ENCODE peak calls at places on chromosomes 7 and 10, in nine cellular contexts. L, V, N, K, F, H, D, M and B are unnamed samples.

GRCh38 chr10:3401491-3401938 is 228.9 kb upstream of the PITRM1 start:
- DNase-seq in L (no peak), H (no peak), F (no peak), M (no peak), V (no peak), D (peak; percentile 75), N (no peak), K (no peak), B (no peak)

GRCh38 chr10:85850736-85851135 is 515.9 kb downstream of the GRID1 start:
- DNase-seq in L (no peak), F (no peak), V (no peak), K (no peak), M (no peak), H (no peak), D (no peak), N (no peak), B (no peak)

GRCh38 chr7:149147730-149148653 is 739 bp downstream of the ZNF398 start:
- DNase-seq in L (no peak), H (no peak), D (peak; percentile 51), K (peak; percentile 86), V (no peak), M (peak; percentile 33), N (peak; percentile 62), F (peak; percentile 41), B (peak; percentile 72)

GRCh38 chr10:86967481-86967941 is 771 bp upstream of the ADIRF start:
- DNase-seq in F (no peak), D (no peak), V (no peak), M (no peak), L (no peak), H (no peak), N (no peak), K (no peak), B (no peak)

GRCh38 chr7:70785427-70785826 is 346.5 kb upstream of the GALNT17 start:
- DNase-seq in L (no peak), H (no peak), D (no peak), N (no peak), K (no peak), F (no peak), V (no peak), M (no peak), B (no peak)

GRCh38 chr10:61836888-61837747 is 64.4 kb upstream of the ARID5B start:
- DNase-seq in K (no peak), D (peak; percentile 84), N (no peak), V (no peak), H (no peak), L (no peak), M (no peak), F (no peak), B (no peak)

GRCh38 chr10:53536322-53536721 is 763.7 kb upstream of the MBL2 start:
- DNase-seq in M (no peak), F (no peak), D (peak; percentile 0), H (no peak), K (no peak), L (no peak), N (no peak), V (no peak), B (no peak)

GRCh38 chr10:28375399-28376354 is 72.8 kb upstream of the MPP7 start:
- DNase-seq in N (peak; percentile 50), F (no peak), D (peak; percentile 74), V (no peak), M (no peak), H (no peak), L (no peak), K (peak; percentile 37), B (no peak)

GRCh38 chr7:17910377-17910776 is 29.9 kb downstream of the SNX13 start:
- DNase-seq in N (no peak), K (no peak), F (no peak), L (no peak), M (no peak), V (no peak), H (no peak), D (no peak), B (no peak)

GRCh38 chr7:16114633-16115032 is 306.7 kb downstream of the CRPPA start:
- DNase-seq in F (no peak), H (peak; percentile 17), V (no peak), N (no peak), D (peak; percentile 59), L (no peak), K (no peak), M (no peak), B (no peak)

GRCh38 chr7:31095286-31096197 is 43.4 kb downstream of the ADCYAP1R1 start:
- DNase-seq in D (no peak), H (no peak), V (no peak), N (no peak), L (no peak), M (no peak), F (no peak), K (no peak), B (no peak)

GRCh38 chr10:122112021-122112616 is 123.2 kb downstream of the TACC2 start:
- DNase-seq in D (peak; percentile 76), L (no peak), V (no peak), M (no peak), N (no peak), K (no peak), F (no peak), H (no peak), B (no peak)

GRCh38 chr7:136566491-136566890 is 302.0 kb upstream of the CHRM2 start:
- DNase-seq in L (no peak), N (no peak), M (no peak), H (no peak), D (no peak), K (no peak), V (no peak), F (no peak), B (no peak)

GRCh38 chr7:103989785-103990775 is 622 bp upstream of the RELN start:
- DNase-seq in M (no peak), F (no peak), D (peak; percentile 47), N (no peak), V (no peak), K (peak; percentile 81), L (no peak), H (no peak), B (no peak)

GRCh38 chr10:114634607-114634974 is 23.5 kb downstream of the ABLIM1 start:
- DNase-seq in K (peak; percentile 86), V (no peak), L (no peak), F (no peak), N (peak; percentile 55), D (peak; percentile 93), H (no peak), M (peak; percentile 90), B (no peak)

DNA sequence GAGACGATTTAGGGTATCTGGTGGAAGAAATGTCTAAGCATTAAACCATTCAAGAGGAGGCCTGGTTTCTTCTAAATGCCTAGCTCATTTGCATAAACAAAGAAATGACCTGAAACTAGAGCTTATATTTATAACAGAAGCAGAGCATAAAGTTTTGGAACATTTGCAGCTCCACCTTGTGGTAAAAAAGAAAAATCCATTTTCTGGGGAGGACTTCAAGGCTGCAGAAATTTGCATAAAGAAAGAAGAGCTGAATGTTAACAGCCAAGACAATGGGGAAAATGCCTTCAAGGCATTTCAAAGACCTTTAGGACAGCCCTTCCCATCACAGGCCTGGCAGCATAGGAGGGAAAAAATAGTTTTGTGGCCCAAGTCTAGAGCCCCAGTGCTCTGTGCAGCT is 362.0 kb downstream of the ZNF248 start:
- DNase-seq in F (peak; percentile 9), K (no peak), V (no peak), H (no peak), D (no peak), L (no peak), M (no peak), N (no peak), B (no peak)
- H3K27ac ChIP-seq in F (no peak overlapping the region), K (no peak overlapping the region), V (no peak overlapping the region), H (no peak overlapping the region), D (no peak overlapping the region), L (no peak overlapping the region), M (no peak overlapping the region), N (no peak overlapping the region), B (no peak overlapping the region)

GRCh38 chr7:151088856-151089699 is 2.8 kb downstream of the AGAP3 start:
- DNase-seq in H (no peak), K (no peak), V (peak; percentile 17), L (no peak), F (no peak), D (peak; percentile 76), M (peak; percentile 88), N (peak; percentile 73), B (no peak)
- H3K4me3 ChIP-seq in H (peak overlapping the region; percentile 93), K (no peak overlapping the region), V (peak overlapping the region; percentile 55), L (no peak overlapping the region), F (no peak overlapping the region), D (peak overlapping the region; percentile 86), M (peak overlapping the region; percentile 94), N (no peak overlapping the region), B (no peak overlapping the region)

DNA sequence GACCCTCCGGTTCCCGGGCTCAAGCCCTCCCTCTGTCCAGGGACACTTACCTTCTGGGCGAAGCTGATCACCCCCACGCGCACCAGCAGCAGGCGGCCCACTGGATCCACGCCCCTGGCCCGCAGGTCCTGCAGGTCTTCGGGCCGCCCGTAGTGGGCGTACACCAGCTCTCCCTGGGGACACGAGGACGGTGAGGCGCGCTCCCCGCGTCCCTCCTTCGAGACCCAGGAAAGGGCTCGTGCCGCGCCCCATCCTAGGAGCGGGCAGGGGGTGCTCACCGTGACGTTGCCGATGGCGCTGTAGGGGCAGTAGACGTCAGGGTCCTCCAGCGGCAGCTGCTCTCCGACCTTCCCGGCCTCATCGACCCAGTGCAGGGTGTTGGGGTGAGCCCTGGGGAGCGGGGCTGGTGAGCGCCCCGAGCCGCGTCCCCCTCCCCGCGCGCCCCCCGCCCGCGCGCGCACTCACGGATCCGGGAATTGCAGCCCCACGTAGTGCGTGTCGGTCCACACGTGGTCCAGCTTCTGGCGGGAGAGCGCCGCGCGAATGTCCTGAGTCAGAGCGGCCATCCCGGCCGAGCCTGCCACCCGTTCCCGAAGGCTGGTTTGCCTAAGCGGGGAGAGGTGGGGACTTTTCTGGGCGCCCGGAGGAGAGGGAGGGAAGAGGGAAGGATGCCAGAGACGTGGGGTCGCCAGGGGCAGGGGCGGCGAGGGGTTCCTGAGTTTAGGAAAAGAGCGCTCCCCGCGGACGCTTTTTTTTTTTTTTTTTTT is 8.2 kb downstream of the TFR2 start:
- DNase-seq in V (no peak), N (no peak), L (no peak), M (peak; percentile 34), H (no peak), F (peak; percentile 84), K (peak; percentile 54), D (peak; percentile 29), B (peak; percentile 66)
- H3K27ac ChIP-seq in V (peak overlapping the region; percentile 1), N (no peak overlapping the region), L (no peak overlapping the region), M (no peak overlapping the region), H (peak overlapping the region; percentile 76), F (peak overlapping the region; percentile 44), K (no peak overlapping the region), D (no peak overlapping the region), B (peak overlapping the region; percentile 58)

GRCh38 chr10:93718937-93719725 is 16.7 kb upstream of the FRA10AC1 start:
- DNase-seq in K (peak; percentile 15), L (no peak), H (no peak), V (no peak), M (peak; percentile 27), D (no peak), F (peak; percentile 30), N (no peak), B (no peak)

GRCh38 chr10:93715345-93715744 is 13.0 kb upstream of the FRA10AC1 start:
- DNase-seq in D (no peak), L (no peak), N (no peak), V (no peak), H (no peak), M (no peak), K (no peak), F (no peak), B (no peak)

GRCh38 chr10:93722550-93722949 is 20.2 kb upstream of the FRA10AC1 start:
- DNase-seq in H (no peak), F (no peak), D (no peak), M (no peak), V (no peak), L (no peak), N (no peak), K (no peak), B (no peak)

GRCh38 chr10:93716771-93717170 is 14.4 kb upstream of the FRA10AC1 start:
- DNase-seq in L (no peak), N (no peak), H (no peak), F (no peak), D (no peak), M (no peak), K (no peak), V (no peak), B (no peak)

GRCh38 chr10:93719901-93720300 is 17.5 kb upstream of the FRA10AC1 start:
- DNase-seq in H (no peak), F (no peak), N (no peak), D (no peak), L (no peak), K (no peak), M (no peak), V (no peak), B (no peak)
- H3K4me3 ChIP-seq in H (no peak overlapping the region), F (no peak overlapping the region), N (no peak overlapping the region), D (no peak overlapping the region), L (no peak overlapping the region), K (no peak overlapping the region), M (no peak overlapping the region), V (no peak overlapping the region), B (no peak overlapping the region)